ENCODE peak calls at places on chromosomes 5 and 9, in eight cellular contexts. W, F, C, O, K, N, V and Z are unnamed samples.
A peak's percentile ranks its signal among the peaks of the same experiment; 100 is the strongest.

GRCh38 chr5:14270212-14270702 is 127.1 kb downstream of the TRIO start:
- DNase-seq in W (peak; percentile 84), F (no peak), C (peak; percentile 49), O (peak; percentile 38), K (no peak), N (peak; percentile 83), V (no peak), Z (no peak)

GRCh38 chr5:141366016-141366896 is 2.3 kb downstream of the PCDHGA5 start:
- DNase-seq in W (no peak), F (no peak), C (no peak), O (no peak), K (no peak), N (no peak), V (no peak), Z (no peak)

GRCh38 chr5:14579246-14579645 is 2.3 kb upstream of the OTULINL start:
- DNase-seq in W (no peak), F (no peak), C (no peak), O (no peak), K (no peak), N (no peak), V (no peak), Z (no peak)

GRCh38 chr9:32524558-32525461 is 1.2 kb downstream of the RIGI start:
- DNase-seq in W (peak; percentile 47), F (no peak), C (no peak), O (no peak), K (no peak), N (peak; percentile 38), V (no peak), Z (no peak)

GRCh38 chr5:127858116-127858784 is 155.1 kb downstream of the CCDC192 start:
- DNase-seq in W (peak; percentile 65), F (no peak), C (no peak), O (no peak), K (no peak), N (no peak), V (no peak), Z (no peak)

GRCh38 chr5:34930527-34930844 is 1.1 kb downstream of the DNAJC21 start:
- DNase-seq in W (peak; percentile 54), F (no peak), C (no peak), O (no peak), K (no peak), N (peak; percentile 59), V (no peak), Z (no peak)

GRCh38 chr9:120265791-120266190 is 314.2 kb downstream of the CDK5RAP2 start:
- DNase-seq in W (peak; percentile 5), F (no peak), C (no peak), O (no peak), K (no peak), N (peak; percentile 4), V (no peak), Z (no peak)

GRCh38 chr9:126400571-126400970 is 73.9 kb downstream of the MVB12B start:
- DNase-seq in W (no peak), F (no peak), C (no peak), O (no peak), K (no peak), N (no peak), V (no peak), Z (no peak)

GRCh38 chr5:151141535-151141934 is 16.0 kb downstream of the ANXA6 start:
- DNase-seq in W (no peak), F (no peak), C (no peak), O (peak; percentile 60), K (no peak), N (peak; percentile 78), V (no peak), Z (peak; percentile 38)

GRCh38 chr5:9173281-9174048 is 372.4 kb downstream of the SEMA5A start:
- DNase-seq in W (peak; percentile 96), F (no peak), C (no peak), O (no peak), K (no peak), N (peak; percentile 97), V (no peak), Z (no peak)

GRCh38 chr9:114169940-114170791 is 14.8 kb downstream of the COL27A1 start:
- DNase-seq in W (no peak), F (no peak), C (no peak), O (no peak), K (no peak), N (peak; percentile 25), V (no peak), Z (no peak)

GRCh38 chr9:99162759-99163364 is 57.9 kb downstream of the TGFBR1 start:
- DNase-seq in W (peak; percentile 70), F (no peak), C (peak; percentile 14), O (no peak), K (no peak), N (peak; percentile 68), V (no peak), Z (no peak)

GRCh38 chr5:163760498-163760897 is 255.1 kb downstream of the MAT2B start:
- DNase-seq in W (peak; percentile 99), F (no peak), C (no peak), O (no peak), K (no peak), N (peak; percentile 99), V (no peak), Z (no peak)

GRCh38 chr9:88741335-88741734 is 206.4 kb downstream of the NXNL2 start:
- DNase-seq in W (peak; percentile 61), F (no peak), C (no peak), O (peak; percentile 55), K (no peak), N (peak; percentile 47), V (no peak), Z (no peak)

GRCh38 chr9:121942313-121942712 is 150.8 kb downstream of the TTLL11 start:
- DNase-seq in W (no peak), F (no peak), C (no peak), O (no peak), K (no peak), N (no peak), V (no peak), Z (no peak)

GRCh38 chr9:27261517-27262211 is 35.3 kb downstream of the EQTN start:
- DNase-seq in W (peak; percentile 40), F (no peak), C (no peak), O (no peak), K (no peak), N (peak; percentile 51), V (no peak), Z (no peak)
- TF ChIP-seq CTCF in W (no peak), F (no peak), C (no peak), O (no peak), K (no peak), N (no peak), V (no peak), Z (no peak)

GRCh38 chr5:180670586-180671359 is 21.4 kb upstream of the FLT4 start:
- DNase-seq in W (peak; percentile 54), F (no peak), C (no peak), O (peak; percentile 63), K (no peak), N (peak; percentile 64), V (no peak), Z (no peak)
- TF ChIP-seq CTCF in W (peak; percentile 55), F (peak; percentile 89), C (peak; percentile 69), O (peak; percentile 49), K (peak; percentile 63), N (peak; percentile 65), V (peak; percentile 29), Z (no peak)

DNA sequence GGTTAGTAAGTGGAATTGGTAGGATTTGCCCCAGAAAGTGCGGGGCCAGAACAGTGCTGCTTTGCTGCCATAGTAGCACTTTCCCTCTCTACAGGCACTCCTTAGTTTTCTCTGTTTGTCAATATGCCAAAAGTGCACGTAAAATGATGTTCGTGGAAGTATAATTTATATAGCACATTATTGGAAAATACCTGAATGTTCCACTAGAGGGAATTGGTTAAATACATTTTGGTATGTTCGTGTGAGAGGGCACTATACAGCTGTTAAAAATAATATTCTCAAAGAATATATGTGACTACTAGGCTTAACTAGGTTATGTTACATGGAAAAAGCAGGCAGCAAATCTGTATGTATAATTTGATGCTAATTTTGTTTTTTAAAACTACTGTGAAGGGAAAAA is 184.0 kb upstream of the GDNF start:
- DNase-seq in W (peak; percentile 17), F (no peak), C (no peak), O (no peak), K (no peak), N (no peak), V (no peak), Z (no peak)
- TF ChIP-seq CTCF in W (no peak), F (peak; percentile 37), C (no peak), O (no peak), K (no peak), N (peak; percentile 28), V (no peak), Z (no peak)

GRCh38 chr9:91422832-91423711 is 560 bp downstream of the NFIL3 start:
- DNase-seq in W (peak; percentile 84), F (no peak), C (no peak), O (peak; percentile 48), K (peak; percentile 68), N (peak; percentile 82), V (peak; percentile 68), Z (peak; percentile 62)

GRCh38 chr9:91419222-91420191 is 4.1 kb downstream of the NFIL3 start:
- DNase-seq in W (peak; percentile 98), F (peak; percentile 80), C (peak; percentile 79), O (no peak), K (peak; percentile 77), N (peak; percentile 99), V (no peak), Z (no peak)

GRCh38 chr9:91421987-91422765 is 1.5 kb downstream of the NFIL3 start:
- DNase-seq in W (peak; percentile 54), F (no peak), C (no peak), O (no peak), K (no peak), N (peak; percentile 57), V (no peak), Z (no peak)

GRCh38 chr9:91420471-91421021 is 3.1 kb downstream of the NFIL3 start:
- DNase-seq in W (peak; percentile 27), F (no peak), C (no peak), O (no peak), K (no peak), N (peak; percentile 39), V (no peak), Z (no peak)

GRCh38 chr9:91421022-91421765 is 2.4 kb downstream of the NFIL3 start:
- DNase-seq in W (peak; percentile 30), F (no peak), C (no peak), O (peak; percentile 60), K (peak; percentile 47), N (peak; percentile 64), V (no peak), Z (no peak)
- TF ChIP-seq CTCF in W (peak; percentile 44), F (peak; percentile 51), C (peak; percentile 41), O (no peak), K (no peak), N (peak; percentile 59), V (peak; percentile 4), Z (no peak)

GRCh38 chr9:130860458-130861316 is 25.6 kb downstream of the ABL1 start:
- DNase-seq in W (peak; percentile 98), F (peak; percentile 76), C (no peak), O (no peak), K (peak; percentile 77), N (peak; percentile 97), V (peak; percentile 74), Z (no peak)
- TF ChIP-seq CTCF in W (peak; percentile 38), F (peak; percentile 48), C (peak; percentile 31), O (no peak), K (no peak), N (peak; percentile 50), V (peak; percentile 58), Z (no peak)

GRCh38 chr9:123365287-123365880 is 9.4 kb downstream of the CRB2 start:
- DNase-seq in W (no peak), F (no peak), C (no peak), O (peak; percentile 56), K (no peak), N (no peak), V (no peak), Z (no peak)
- TF ChIP-seq CTCF in W (peak; percentile 36), F (no peak), C (peak; percentile 36), O (peak; percentile 15), K (no peak), N (peak; percentile 45), V (no peak), Z (no peak)